ENCODE peak calls at places on chromosomes 1 and 21, in seven cellular contexts. P is Calu3, Q is endothelial cell, O is RWPE1, Y is glutamatergic neuron, N is GM12865, D is fibroblast of lung. W is an unnamed sample.

GRCh38 chr1:18234790-18235242 is 127.2 kb downstream of the IGSF21 start:
- DNase-seq in O (peak), N (peak), Y (peak), D (no peak), P (peak), Q (peak), W (peak)

GRCh38 chr1:101219919-101220695 is 16.7 kb upstream of the S1PR1 start:
- DNase-seq in Y (peak), N (no peak), Q (no peak), P (no peak), O (no peak), D (no peak), W (no peak)

GRCh38 chr1:10107985-10108663 is 75.4 kb downstream of the UBE4B start:
- DNase-seq in Q (no peak), D (peak), N (no peak), O (peak), Y (no peak), P (peak), W (no peak)

GRCh38 chr1:28232558-28233263 is at the start of gene DNAJC8:
- DNase-seq in Y (peak), O (peak), P (peak), N (peak), Q (peak), D (peak), W (peak)

GRCh38 chr21:44765231-44766013 is 36.2 kb downstream of the UBE2G2 start:
- DNase-seq in Y (no peak), D (no peak), Q (no peak), P (no peak), N (peak), O (peak), W (no peak)

GRCh38 chr1:42096565-42096964 is 56.6 kb upstream of the GUCA2B start:
- DNase-seq in O (no peak), P (no peak), Y (no peak), Q (no peak), D (no peak), N (no peak), W (no peak)

GRCh38 chr1:215748431-215748830 is 181.3 kb downstream of the KCTD3 start:
- DNase-seq in Q (no peak), O (no peak), N (no peak), Y (no peak), P (no peak), D (peak), W (no peak)

GRCh38 chr1:233090706-233091494 is 140.5 kb downstream of the NTPCR start:
- DNase-seq in Q (no peak), P (no peak), D (no peak), Y (no peak), O (peak), N (no peak), W (no peak)

GRCh38 chr21:35236090-35236489 is 187.0 kb upstream of the RUNX1 start:
- DNase-seq in O (no peak), N (peak), D (no peak), Y (no peak), P (no peak), Q (no peak), W (peak)

GRCh38 chr1:81594211-81594610 is 206.5 kb upstream of the ADGRL2 start:
- DNase-seq in N (no peak), Y (no peak), O (no peak), P (no peak), D (no peak), Q (no peak), W (no peak)

GRCh38 chr1:116122955-116123757 is 12.0 kb downstream of the MAB21L3 start:
- DNase-seq in N (no peak), D (peak), O (peak), Q (no peak), Y (no peak), P (peak), W (no peak)

GRCh38 chr1:147717051-147717705 is 43.2 kb downstream of the GJA5 start:
- DNase-seq in Y (no peak), P (peak), O (peak), Q (no peak), D (no peak), N (peak), W (no peak)

GRCh38 chr1:180309338-180309737 is 79.3 kb downstream of the LHX4 start:
- DNase-seq in P (peak), O (peak), Q (no peak), Y (no peak), N (no peak), D (peak), W (no peak)

GRCh38 chr1:65255088-65256050 is 54.0 kb upstream of the DNAJC6 start:
- DNase-seq in D (peak), O (no peak), N (no peak), P (peak), Y (peak), Q (peak), W (no peak)

GRCh38 chr1:228059536-228060457 is 22.7 kb upstream of the ARF1 start:
- DNase-seq in D (no peak), Q (no peak), P (peak), N (peak), O (peak), Y (peak), W (no peak)

GRCh38 chr1:8456991-8457390 is 139.1 kb downstream of the SLC45A1 start:
- DNase-seq in Y (no peak), N (no peak), Q (no peak), O (no peak), D (no peak), P (no peak), W (no peak)

GRCh38 chr1:90727917-90728655 is 11.0 kb upstream of the BARHL2 start:
- DNase-seq in Y (no peak), N (no peak), P (no peak), O (no peak), Q (no peak), D (no peak), W (no peak)

GRCh38 chr1:228039986-228040385 is 33.2 kb downstream of the WNT3A start:
- DNase-seq in P (no peak), Y (peak), D (no peak), N (no peak), O (no peak), Q (no peak), W (no peak)

GRCh38 chr1:192565946-192566345 is 9.6 kb upstream of the RGS1 start:
- DNase-seq in N (no peak), O (no peak), Y (no peak), Q (no peak), P (no peak), D (no peak), W (no peak)

GRCh38 chr1:219567341-219567947 is 45.5 kb downstream of the ZC3H11B start:
- DNase-seq in Q (no peak), Y (no peak), D (peak), O (peak), P (peak), N (peak), W (no peak)
- TF ChIP-seq CTCF in Q (no peak), Y (no peak), D (peak), O (peak), P (peak), N (peak), W (peak)

GRCh38 chr1:154865442-154866256 is 4.4 kb downstream of the KCNN3 start:
- DNase-seq in D (no peak), O (no peak), P (no peak), N (no peak), Q (no peak), Y (no peak), W (no peak)

GRCh38 chr1:154864189-154864985 is 5.7 kb downstream of the KCNN3 start:
- DNase-seq in O (no peak), Q (no peak), P (no peak), Y (no peak), D (no peak), N (peak), W (no peak)

GRCh38 chr1:154862927-154863701 is 7.0 kb downstream of the KCNN3 start:
- DNase-seq in P (no peak), O (no peak), N (no peak), Q (no peak), D (no peak), Y (peak), W (no peak)

GRCh38 chr1:154861607-154862094 is 8.4 kb downstream of the KCNN3 start:
- DNase-seq in P (no peak), Q (no peak), Y (no peak), D (peak), O (no peak), N (no peak), W (no peak)

GRCh38 chr1:154863702-154864174 is 6.3 kb downstream of the KCNN3 start:
- DNase-seq in D (peak), O (peak), P (peak), Q (peak), N (peak), Y (peak), W (peak)
- TF ChIP-seq CTCF in D (peak), O (peak), P (peak), Q (peak), N (peak), Y (peak), W (peak)

DNA sequence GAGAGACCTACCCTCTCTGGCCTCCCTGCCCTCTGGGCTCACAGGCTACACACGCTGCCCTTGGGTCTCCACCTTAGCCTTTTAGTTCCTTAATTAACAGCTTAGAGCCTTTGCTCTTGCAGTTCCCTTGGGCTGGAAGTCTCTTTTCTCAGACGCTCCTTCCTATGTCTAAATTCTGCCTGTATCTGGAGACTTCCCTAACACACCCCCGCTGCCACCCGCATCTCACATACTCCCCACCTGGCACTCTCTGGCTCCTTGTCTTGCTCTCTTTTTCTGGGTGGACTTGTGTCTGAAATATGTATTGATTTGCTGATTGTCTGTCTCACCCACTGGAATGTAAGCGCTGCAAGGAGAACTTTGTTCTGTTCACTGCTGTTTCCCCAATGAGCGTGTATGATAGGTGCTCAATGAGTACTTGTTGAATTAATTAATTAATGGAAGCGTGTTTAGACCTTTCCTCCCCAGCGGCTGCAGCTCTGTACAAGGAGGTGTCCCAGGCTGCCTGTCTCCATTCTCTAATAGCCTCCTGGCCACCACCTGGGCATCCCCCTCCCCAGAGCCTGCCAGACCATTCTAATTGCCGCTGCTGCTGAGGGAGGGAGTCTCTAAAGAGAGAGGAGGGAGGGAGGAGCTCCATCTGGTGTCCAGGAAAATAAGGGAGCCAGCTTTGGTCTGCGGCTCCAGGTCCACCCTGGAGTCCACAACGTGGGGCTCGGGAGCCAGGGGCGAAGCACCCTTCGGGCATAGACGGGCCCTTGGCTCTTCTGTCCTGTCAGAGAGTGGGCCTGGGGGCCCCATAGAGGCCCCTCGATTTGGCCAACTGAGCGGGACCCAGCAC is 95.3 kb downstream of the RNF220 start:
- DNase-seq in P (peak), D (peak), Y (peak), N (no peak), O (no peak), Q (peak), W (no peak)
- TF ChIP-seq CTCF in P (no peak), D (peak), Y (no peak), N (no peak), O (no peak), Q (no peak), W (no peak)

GRCh38 chr1:184393924-184394323 is 7.1 kb downstream of the C1orf21 start:
- DNase-seq in N (no peak), D (peak), Y (no peak), O (no peak), P (no peak), Q (no peak), W (no peak)

GRCh38 chr1:184399192-184399847 is 12.5 kb downstream of the C1orf21 start:
- DNase-seq in D (no peak), N (no peak), Y (peak), O (no peak), P (no peak), Q (no peak), W (no peak)

GRCh38 chr1:184392779-184393522 is 6.1 kb downstream of the C1orf21 start:
- DNase-seq in D (no peak), O (no peak), N (no peak), P (no peak), Q (no peak), Y (no peak), W (no peak)

GRCh38 chr1:184396081-184396480 is 9.3 kb downstream of the C1orf21 start:
- DNase-seq in Y (no peak), N (peak), P (no peak), Q (no peak), D (no peak), O (no peak), W (no peak)

GRCh38 chr1:184395370-184395769 is 8.5 kb downstream of the C1orf21 start:
- DNase-seq in Y (no peak), N (no peak), Q (no peak), P (no peak), O (no peak), D (no peak), W (no peak)
- TF ChIP-seq CTCF in Y (no peak), N (no peak), Q (no peak), P (no peak), O (no peak), D (no peak), W (no peak)

GRCh38 chr1:15445390-15446122 is 7.3 kb downstream of the CTRC start:
- DNase-seq in D (no peak), Q (no peak), N (no peak), O (no peak), P (no peak), Y (no peak), W (no peak)
- TF ChIP-seq CTCF in D (no peak), Q (no peak), N (no peak), O (no peak), P (no peak), Y (no peak), W (no peak)

GRCh38 chr1:154181944-154182341 is 10.0 kb downstream of the TPM3 start:
- DNase-seq in O (no peak), N (no peak), P (no peak), Q (no peak), Y (no peak), D (no peak), W (no peak)

GRCh38 chr1:154186177-154186576 is 5.7 kb downstream of the TPM3 start:
- DNase-seq in D (peak), P (peak), Q (peak), Y (peak), O (no peak), N (peak), W (peak)

GRCh38 chr1:154182342-154183044 is 9.4 kb downstream of the TPM3 start:
- DNase-seq in D (peak), Q (peak), P (peak), Y (peak), O (peak), N (peak), W (peak)

GRCh38 chr1:154179951-154180687 is 11.8 kb downstream of the TPM3 start:
- DNase-seq in Q (no peak), D (no peak), Y (no peak), N (peak), P (peak), O (no peak), W (peak)

GRCh38 chr1:154183045-154183968 is 8.6 kb downstream of the TPM3 start:
- DNase-seq in D (peak), Q (peak), Y (peak), N (peak), O (peak), P (peak), W (peak)
- TF ChIP-seq CTCF in D (no peak), Q (no peak), Y (no peak), N (no peak), O (no peak), P (no peak), W (no peak)